ENCODE peak calls at places on chromosomes 4 and X, in four cellular contexts. P is IMR-90, H is trophoblast cell, Z is H9. K is an unnamed sample. For H3K4me1, the result is how much of the 10 kb centered on the place peaks cover.

GRCh38 chr4:1415681-1415981 is 9.4 kb upstream of the NKX1-1 start:
- DNase-seq in Z (no peak), H (no peak), P (no peak), K (no peak)

GRCh38 chrX:66022742-66023725 is 16.8 kb downstream of the VSIG4 start:
- DNase-seq in P (no peak), Z (peak), H (no peak), K (peak)

GRCh38 chr4:92359481-92359880 is 55.7 kb downstream of the GRID2 start:
- DNase-seq in P (no peak), Z (no peak), H (no peak), K (no peak)

GRCh38 chrX:108699368-108699767 is 37.0 kb downstream of the IRS4 start:
- DNase-seq in H (peak), Z (no peak), P (peak), K (peak)

GRCh38 chr4:15956179-15956850 is 6.7 kb downstream of the FGFBP2 start:
- DNase-seq in H (peak), P (peak), Z (peak), K (peak)

GRCh38 chrX:55488559-55489314 is 911 bp downstream of the USP51 start:
- DNase-seq in Z (peak), H (peak), P (peak), K (peak)

GRCh38 chr4:112182604-112183003 is 37.4 kb downstream of the FAM241A start:
- DNase-seq in H (no peak), P (no peak), Z (no peak), K (no peak)

GRCh38 chr4:3368841-3369760 is 72.7 kb upstream of the HGFAC start:
- DNase-seq in Z (no peak), P (no peak), H (no peak), K (peak)

GRCh38 chrX:149280011-149280410 is 225.1 kb downstream of the IDS start:
- DNase-seq in H (no peak), Z (no peak), P (no peak), K (no peak)

GRCh38 chrX:39427492-39428289 is 626.4 kb downstream of the MID1IP1 start:
- DNase-seq in P (peak), Z (no peak), H (no peak), K (no peak)

GRCh38 chrX:15471016-15471415 is 22.1 kb downstream of the PIR start:
- DNase-seq in H (peak), Z (peak), P (peak), K (peak)

GRCh38 chr4:159484049-159484448 is 381.2 kb downstream of the RAPGEF2 start:
- DNase-seq in H (peak), Z (no peak), P (no peak), K (no peak)

GRCh38 chrX:111874241-111874640 is 1.7 kb upstream of the TRPC5OS start:
- DNase-seq in Z (no peak), P (no peak), H (no peak), K (no peak)

DNA sequence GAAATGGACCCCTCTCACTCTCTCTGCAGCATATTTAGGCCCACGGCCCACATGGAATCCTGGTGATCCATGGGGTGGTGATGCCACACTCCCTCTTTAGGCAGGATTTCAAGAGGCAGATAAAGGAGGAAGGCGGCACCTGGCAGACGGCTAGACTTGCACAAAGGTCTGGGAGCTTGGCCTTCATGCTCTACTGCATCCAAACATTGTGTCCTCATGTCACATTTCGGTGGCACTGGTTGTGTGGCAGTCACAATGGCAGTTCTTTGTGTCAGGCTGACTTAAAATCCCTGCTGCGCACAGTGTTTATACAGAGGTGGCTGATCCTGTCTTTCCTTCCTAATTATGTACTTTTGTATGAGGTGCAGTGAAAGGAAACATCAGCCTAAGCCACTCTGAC is 147.3 kb downstream of the STK32B start:
- DNase-seq in Z (no peak), P (no peak), H (no peak), K (no peak)
- H3K4ac ChIP-seq in Z (no peak), P (no peak), H (no peak), K (no peak)

GRCh38 chr4:32251126-32251525 is 1531.0 kb downstream of the PCDH7 start:
- DNase-seq in H (no peak), Z (no peak), P (no peak), K (no peak)
- H3K4me1 ChIP-seq in H (under half), Z (under half), P (under half), K (under half)

DNA sequence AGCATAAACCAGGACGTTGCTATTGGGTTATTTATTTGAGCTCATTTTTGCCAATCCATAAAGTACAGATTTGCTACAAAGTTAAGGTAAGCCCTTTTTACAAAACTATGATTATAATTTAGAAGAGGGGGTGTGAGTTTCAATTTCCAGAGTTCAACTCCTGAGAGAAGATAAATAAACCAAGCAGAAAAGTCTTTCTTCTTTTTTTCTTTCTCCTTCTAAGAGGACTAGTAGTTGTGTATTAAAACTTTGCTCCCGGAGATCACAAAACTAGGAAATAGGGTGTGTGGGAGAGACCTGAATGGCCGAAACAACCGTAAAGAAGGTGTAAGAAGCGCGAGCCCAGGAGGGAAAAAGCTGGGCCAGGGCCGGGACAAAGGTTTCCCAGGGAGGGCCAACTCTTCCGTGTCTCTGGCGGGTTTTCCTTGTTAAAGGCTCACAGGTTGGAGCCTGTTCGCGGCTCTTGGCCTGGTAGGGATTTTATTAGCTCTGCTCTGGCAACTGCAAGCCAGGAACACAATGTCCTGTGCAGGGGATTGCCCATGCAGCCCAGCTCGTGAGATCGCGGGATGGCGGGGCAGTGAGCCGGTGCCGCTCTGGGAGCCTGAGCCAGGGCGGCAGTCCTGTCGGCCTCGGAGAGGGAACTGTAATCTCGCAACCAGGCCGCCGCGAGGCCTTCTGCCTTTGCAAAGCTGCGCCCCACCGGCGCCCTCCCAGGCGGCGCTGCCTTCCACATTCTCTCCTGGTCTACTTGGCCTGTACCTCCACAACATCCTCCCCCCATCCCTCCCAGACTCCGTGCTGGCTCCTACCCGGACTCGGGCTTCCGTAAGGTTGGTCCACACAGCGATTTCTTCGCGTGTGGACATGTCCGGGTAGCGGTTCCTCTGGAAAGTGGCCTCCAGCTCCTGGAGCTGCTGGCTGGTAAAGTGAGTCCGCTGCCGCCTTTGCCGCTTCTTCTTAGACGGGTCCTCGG is 2.2 kb downstream of the PITX2 start:
- DNase-seq in P (no peak), Z (peak), H (no peak), K (peak)
- H3K4ac ChIP-seq in P (no peak), Z (no peak), H (no peak), K (peak)

GRCh38 chr4:25504932-25505636 is 128.0 kb downstream of the ANAPC4 start:
- DNase-seq in Z (peak), H (no peak), P (no peak), K (no peak)

GRCh38 chr4:25505637-25505991 is 128.6 kb downstream of the ANAPC4 start:
- DNase-seq in Z (peak), H (peak), P (no peak), K (no peak)

GRCh38 chr4:25506032-25506571 is 129.0 kb downstream of the ANAPC4 start:
- DNase-seq in P (no peak), Z (no peak), H (peak), K (no peak)

GRCh38 chr4:25503779-25504178 is 126.7 kb downstream of the ANAPC4 start:
- DNase-seq in P (no peak), Z (no peak), H (no peak), K (no peak)

DNA sequence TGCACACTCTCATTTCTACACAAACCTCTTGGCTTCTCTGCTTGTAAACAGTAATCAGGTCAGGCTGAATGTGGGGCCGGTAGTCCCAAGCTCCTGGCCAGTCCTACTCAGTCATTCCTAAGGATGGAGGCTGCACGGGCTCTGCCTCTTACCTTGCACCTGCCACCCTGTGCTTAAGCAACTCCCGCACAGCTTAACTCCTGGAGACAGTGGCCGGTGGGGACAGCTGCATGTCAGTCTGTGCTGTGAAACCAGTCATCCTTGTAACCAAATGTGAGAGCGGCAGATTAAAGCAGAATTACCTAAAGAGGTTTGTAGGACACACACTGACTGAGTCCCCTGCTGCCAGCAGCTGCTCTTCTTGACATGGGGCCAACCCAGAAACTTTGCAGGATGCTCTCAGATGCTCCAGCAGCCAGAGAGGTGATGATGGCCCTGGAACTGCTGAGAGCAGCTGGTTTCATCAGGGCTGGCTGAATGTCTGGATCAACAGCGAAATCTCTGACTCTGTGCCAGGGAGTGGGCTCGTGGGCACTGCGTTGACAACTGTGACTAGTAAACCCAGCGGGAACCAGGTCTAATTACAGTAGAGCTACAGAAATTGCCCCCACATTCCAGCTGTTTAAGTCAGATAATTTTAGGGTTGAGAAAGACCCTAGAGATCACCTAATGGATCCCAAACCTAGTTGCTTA is 123.7 kb downstream of the ANAPC4 start:
- DNase-seq in P (no peak), Z (no peak), H (no peak), K (no peak)
- H3K4me1 ChIP-seq in P (under half), Z (under half), H (under half), K (under half)

DNA sequence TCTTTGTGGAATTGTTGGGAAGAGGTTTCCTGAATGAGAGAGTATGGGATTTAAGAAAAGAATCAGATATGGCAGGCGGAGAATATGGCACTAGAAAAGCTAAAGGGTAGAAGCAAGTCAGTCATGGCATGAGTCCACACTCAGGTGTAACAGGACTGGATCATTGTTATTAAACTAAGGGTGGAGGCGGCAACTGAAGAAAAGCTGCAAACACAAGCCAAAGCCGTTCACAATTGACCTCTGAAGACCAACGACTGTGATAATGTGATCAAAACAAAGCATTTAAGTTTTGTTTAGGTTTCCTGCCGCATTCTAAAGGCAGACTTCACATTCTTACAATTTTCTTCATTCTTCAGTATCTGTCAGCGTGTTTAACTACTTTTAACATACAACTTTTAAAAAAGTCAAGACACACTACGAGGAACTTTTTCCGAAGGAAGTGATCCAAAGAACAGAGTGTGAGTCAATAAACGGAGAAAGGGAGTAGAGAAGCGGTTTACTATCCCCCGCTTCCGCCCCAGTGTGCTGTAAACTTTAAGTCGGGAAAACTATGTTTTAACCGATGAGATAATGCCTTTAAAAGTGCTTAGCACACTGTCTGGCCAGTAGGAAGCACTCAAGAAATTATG is 939 bp upstream of the SLAIN2 start:
- DNase-seq in H (peak), Z (no peak), P (peak), K (peak)
- H3K4ac ChIP-seq in H (no peak), Z (no peak), P (peak), K (peak)

GRCh38 chrX:12997898-12998687 is 23.2 kb downstream of the TMSB4X start:
- DNase-seq in Z (no peak), H (no peak), P (no peak), K (no peak)
- H3K4me1 ChIP-seq in Z (under half), H (under half), P (under half), K (under half)

DNA sequence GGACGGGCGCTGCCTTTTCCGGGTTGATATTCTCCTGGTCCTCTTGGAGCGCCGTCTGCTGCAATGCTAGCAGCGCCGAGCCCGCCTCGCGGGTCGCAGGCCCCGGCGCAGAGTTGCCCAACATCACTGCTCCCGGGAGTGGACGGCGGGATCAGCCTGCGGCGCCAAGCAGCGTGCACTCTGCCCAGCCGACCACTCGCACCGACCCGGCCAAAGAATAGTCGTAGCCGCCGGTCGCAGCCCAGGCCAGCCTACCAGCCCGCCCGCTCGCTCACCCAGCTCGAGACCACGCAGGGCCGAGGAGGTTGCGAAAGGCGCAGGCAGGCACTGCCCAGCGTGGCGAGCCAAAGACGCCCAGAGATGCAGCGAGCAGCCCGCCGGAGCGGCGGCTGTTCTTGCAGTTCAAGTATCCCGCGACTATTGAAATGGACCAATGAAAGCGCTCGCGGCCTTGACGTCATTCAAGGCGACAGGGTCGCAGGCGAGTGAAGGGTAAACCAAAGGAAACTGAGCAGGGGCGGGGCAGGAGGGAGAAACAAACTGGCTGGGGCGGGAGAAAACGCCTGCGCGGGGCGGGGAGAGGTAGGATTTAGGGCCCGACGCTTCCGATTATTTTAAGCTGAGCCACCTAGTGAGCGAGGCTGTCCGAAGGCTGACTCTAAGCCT is at the start of gene CCNA2:
- DNase-seq in Z (peak), H (peak), P (peak), K (peak)
- H3K4ac ChIP-seq in Z (no peak), H (peak), P (peak), K (peak)

GRCh38 chrX:107672955-107673378 is 44.7 kb downstream of the PRPS1 start:
- DNase-seq in H (peak), Z (peak), P (peak), K (peak)
- H3K4me1 ChIP-seq in H (under half), Z (under half), P (under half), K (under half)

DNA sequence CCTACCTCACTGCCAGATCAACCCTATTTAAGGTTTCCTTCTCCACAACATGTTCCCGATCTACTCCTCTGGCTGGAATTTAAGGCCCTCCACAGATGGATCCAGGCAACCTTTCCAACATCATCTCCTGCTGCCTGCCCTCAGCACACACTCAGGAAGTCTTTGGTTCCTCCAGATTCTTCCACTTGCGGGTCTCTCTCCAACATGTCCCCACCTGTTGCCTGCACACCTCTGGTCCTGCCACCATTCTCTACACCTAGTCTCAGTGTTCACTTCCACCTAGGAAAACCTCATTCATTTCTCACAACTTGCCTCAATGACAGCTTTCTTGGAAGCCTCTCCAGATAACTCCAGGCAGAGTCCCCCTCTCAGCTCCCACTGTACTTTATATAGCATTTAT is 80.1 kb downstream of the RTL5 start:
- DNase-seq in P (no peak), Z (no peak), H (no peak), K (no peak)
- H3K4ac ChIP-seq in P (no peak), Z (no peak), H (no peak), K (no peak)

K was measured in mesendoderm.